ENCODE peak calls at places on chromosomes 6 and 20, in five cellular contexts. T, O, B, Q and M are unnamed samples.

GRCh38 chr6:56851541-56852248 is 103.2 kb upstream of the BEND6 start:
- DNase-seq in O (peak), B (peak), T (no peak), Q (peak), M (peak)

GRCh38 chr6:52650946-52651345 is 20.0 kb upstream of the TMEM14A start:
- DNase-seq in T (no peak), B (no peak), Q (no peak), O (no peak), M (no peak)

GRCh38 chr6:132405143-132405915 is 4.1 kb upstream of the MOXD1 start:
- DNase-seq in O (peak), B (no peak), Q (no peak), T (no peak), M (no peak)

GRCh38 chr20:61737812-61738443 is 327.8 kb downstream of the TAF4 start:
- DNase-seq in O (no peak), T (no peak), Q (no peak), B (no peak), M (no peak)

GRCh38 chr6:148829415-148830101 is 82.7 kb downstream of the UST start:
- DNase-seq in O (no peak), B (no peak), T (no peak), Q (no peak), M (no peak)

GRCh38 chr6:111487656-111488055 is 4.6 kb upstream of the REV3L start:
- DNase-seq in T (no peak), O (peak), Q (no peak), B (no peak), M (no peak)

GRCh38 chr6:39929733-39930461 is 4.4 kb downstream of the MOCS1 start:
- DNase-seq in Q (no peak), B (peak), T (no peak), O (no peak), M (no peak)

GRCh38 chr6:317452-318144 is 25.3 kb downstream of the DUSP22 start:
- DNase-seq in B (no peak), O (peak), Q (no peak), T (no peak), M (no peak)

GRCh38 chr6:19410477-19410876 is 426.7 kb upstream of the ID4 start:
- DNase-seq in O (no peak), Q (no peak), B (no peak), T (no peak), M (no peak)

GRCh38 chr6:31723245-31723979 is at the start of gene MPIG6B:
- DNase-seq in Q (peak), B (no peak), T (no peak), O (no peak), M (no peak)

GRCh38 chr6:82363368-82364086 is at the start of gene TPBG:
- DNase-seq in O (no peak), Q (peak), B (peak), T (peak), M (peak)

GRCh38 chr6:169867751-169868191 is 116.3 kb downstream of the ERMARD start:
- DNase-seq in Q (no peak), B (no peak), O (no peak), T (no peak), M (no peak)

GRCh38 chr6:158674342-158674969 is 24.6 kb downstream of the SYTL3 start:
- DNase-seq in B (no peak), Q (no peak), T (no peak), O (no peak), M (peak)

GRCh38 chr6:10837692-10837996 is 695 bp downstream of the MAK start:
- DNase-seq in B (no peak), T (no peak), Q (peak), O (no peak), M (no peak)

GRCh38 chr6:144809120-144809519 is 524.0 kb downstream of the UTRN start:
- DNase-seq in B (no peak), Q (no peak), O (no peak), T (no peak), M (no peak)

GRCh38 chr6:129709909-129710721 is at the start of gene ARHGAP18:
- DNase-seq in T (peak), B (peak), O (peak), Q (peak), M (peak)

GRCh38 chr20:59273699-59274380 is 26.6 kb upstream of the EDN3 start:
- DNase-seq in Q (peak), T (no peak), B (no peak), O (no peak), M (no peak)

GRCh38 chr6:10690651-10691445 is 3.6 kb downstream of the C6orf52 start:
- DNase-seq in O (no peak), B (no peak), Q (no peak), T (no peak), M (no peak)

GRCh38 chr6:143068001-143068400 is 7.3 kb downstream of the AIG1 start:
- DNase-seq in T (no peak), B (no peak), O (no peak), Q (no peak), M (no peak)
- TF ChIP-seq RFX5 in T (no peak), B (no peak), O (no peak), Q (no peak), M (no peak)

GRCh38 chr6:46808806-46809205 is 15.6 kb downstream of the MEP1A start:
- DNase-seq in Q (no peak), O (no peak), T (no peak), B (no peak), M (no peak)
- TF ChIP-seq TAF1 in Q (no peak), O (no peak), T (no peak), B (no peak), M (no peak)

GRCh38 chr20:33857722-33858563 is 46.8 kb downstream of the CHMP4B start:
- DNase-seq in Q (no peak), O (no peak), T (no peak), B (no peak), M (no peak)

GRCh38 chr20:33861458-33861857 is 50.3 kb downstream of the CHMP4B start:
- DNase-seq in T (no peak), Q (no peak), O (no peak), B (no peak), M (no peak)

GRCh38 chr20:33858666-33859065 is 47.5 kb downstream of the CHMP4B start:
- DNase-seq in Q (no peak), B (no peak), O (no peak), T (no peak), M (no peak)

GRCh38 chr20:33859157-33859695 is 48.1 kb downstream of the CHMP4B start:
- DNase-seq in O (no peak), Q (no peak), B (peak), T (no peak), M (no peak)

GRCh38 chr20:33859751-33860150 is 48.6 kb downstream of the CHMP4B start:
- DNase-seq in Q (no peak), T (no peak), B (no peak), O (no peak), M (no peak)
- H3K9ac ChIP-seq in Q (no peak), T (no peak), B (no peak), O (no peak), M (no peak)

DNA sequence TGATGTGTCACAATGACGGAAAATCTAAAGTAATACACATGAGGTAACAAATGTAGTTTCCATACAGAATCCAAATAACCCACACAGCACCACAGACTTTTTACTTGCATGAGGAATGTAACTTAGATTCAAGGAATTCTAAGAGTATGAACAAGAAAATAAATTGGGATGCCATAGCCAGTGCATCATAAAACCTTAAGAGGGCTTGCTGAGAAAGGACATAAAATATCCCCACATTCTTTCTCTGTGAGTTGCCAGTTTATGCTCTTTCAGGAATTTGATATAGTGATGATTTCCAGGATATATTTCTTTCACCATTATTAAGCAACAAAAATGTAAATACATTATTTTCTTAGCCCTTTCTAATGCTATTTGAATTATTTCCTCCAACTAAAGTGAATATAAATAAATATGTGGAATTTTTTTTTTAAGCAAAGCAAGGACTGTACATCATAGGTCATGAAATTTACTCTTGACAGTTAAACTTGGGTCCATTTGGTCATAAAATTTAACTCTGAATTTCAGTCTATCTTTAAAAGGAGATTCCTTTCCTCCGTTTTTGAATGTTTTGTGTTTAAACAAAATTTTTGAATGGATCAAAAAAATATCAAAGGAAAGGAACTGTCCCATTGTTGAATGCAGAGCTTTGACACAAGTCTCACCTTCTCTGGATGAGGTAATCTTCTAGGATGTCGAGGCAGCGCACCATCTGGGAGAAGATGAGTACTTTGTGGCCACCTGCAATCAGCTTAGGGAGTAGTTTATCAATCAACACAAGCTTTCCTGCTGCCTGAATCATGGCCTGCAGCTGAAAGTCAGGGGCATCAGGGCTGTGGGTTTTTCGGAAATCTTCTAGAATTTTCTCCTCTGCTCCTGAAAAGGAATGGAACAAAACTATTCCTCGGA is 116.3 kb upstream of the EMILIN3 start:
- DNase-seq in Q (no peak), T (no peak), O (no peak), B (no peak), M (no peak)
- TF ChIP-seq RFX5 in Q (no peak), T (no peak), O (no peak), B (no peak), M (no peak)

DNA sequence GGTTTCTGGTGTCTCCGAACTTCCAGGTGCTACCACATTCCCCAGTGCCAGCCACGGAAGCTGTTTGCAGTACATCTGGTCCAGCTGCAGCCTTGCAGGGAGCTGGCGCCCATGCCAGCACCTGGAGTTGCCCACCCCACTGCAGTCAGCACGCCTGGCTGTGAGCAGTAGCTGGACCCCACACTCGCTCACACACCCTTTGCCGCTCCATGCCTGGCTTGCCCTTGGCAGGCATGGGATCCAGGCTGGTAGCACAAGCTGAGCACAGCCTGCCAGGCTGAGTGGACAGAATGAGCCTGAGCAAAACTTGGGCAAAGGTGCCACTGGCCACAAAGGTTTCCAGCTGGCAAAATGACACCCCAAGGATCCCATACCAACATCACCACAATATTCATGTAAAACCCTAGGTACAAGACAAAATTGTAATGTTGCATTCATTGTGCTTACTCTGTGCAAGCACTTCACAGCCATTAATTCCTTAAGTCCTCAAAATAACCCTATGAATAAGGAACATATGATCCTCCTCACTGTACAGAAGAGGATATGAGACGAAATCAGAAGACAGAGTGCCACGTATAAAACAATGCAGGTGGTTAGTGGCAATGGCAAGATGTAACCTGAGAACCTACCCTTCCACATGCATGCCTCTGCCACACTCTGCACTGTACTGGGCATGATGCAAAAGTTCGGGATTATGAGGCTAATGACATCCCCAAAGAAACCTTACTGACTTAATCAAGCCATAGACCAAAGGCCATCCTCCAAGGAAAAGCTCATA is 18.3 kb downstream of the KIF16B start:
- DNase-seq in T (no peak), O (no peak), B (no peak), Q (no peak), M (no peak)
- TF ChIP-seq TAF1 in T (no peak), O (no peak), B (no peak), Q (no peak), M (no peak)

GRCh38 chr6:152981219-152981618 is 1.6 kb downstream of the FBXO5 start:
- DNase-seq in T (no peak), B (no peak), Q (no peak), O (no peak), M (no peak)
- H3K9ac ChIP-seq in T (no peak), B (peak), Q (no peak), O (peak), M (peak)

GRCh38 chr6:116017546-116018276 is 43.0 kb downstream of the FRK start:
- DNase-seq in B (no peak), T (no peak), O (no peak), Q (no peak), M (no peak)

GRCh38 chr6:116015983-116016382 is 44.7 kb downstream of the FRK start:
- DNase-seq in O (no peak), Q (no peak), B (peak), T (no peak), M (no peak)

GRCh38 chr6:116018976-116019375 is 41.7 kb downstream of the FRK start:
- DNase-seq in O (no peak), B (no peak), Q (no peak), T (no peak), M (no peak)

GRCh38 chr6:116015560-116015959 is 45.1 kb downstream of the FRK start:
- DNase-seq in Q (no peak), T (no peak), B (no peak), O (no peak), M (no peak)

DNA sequence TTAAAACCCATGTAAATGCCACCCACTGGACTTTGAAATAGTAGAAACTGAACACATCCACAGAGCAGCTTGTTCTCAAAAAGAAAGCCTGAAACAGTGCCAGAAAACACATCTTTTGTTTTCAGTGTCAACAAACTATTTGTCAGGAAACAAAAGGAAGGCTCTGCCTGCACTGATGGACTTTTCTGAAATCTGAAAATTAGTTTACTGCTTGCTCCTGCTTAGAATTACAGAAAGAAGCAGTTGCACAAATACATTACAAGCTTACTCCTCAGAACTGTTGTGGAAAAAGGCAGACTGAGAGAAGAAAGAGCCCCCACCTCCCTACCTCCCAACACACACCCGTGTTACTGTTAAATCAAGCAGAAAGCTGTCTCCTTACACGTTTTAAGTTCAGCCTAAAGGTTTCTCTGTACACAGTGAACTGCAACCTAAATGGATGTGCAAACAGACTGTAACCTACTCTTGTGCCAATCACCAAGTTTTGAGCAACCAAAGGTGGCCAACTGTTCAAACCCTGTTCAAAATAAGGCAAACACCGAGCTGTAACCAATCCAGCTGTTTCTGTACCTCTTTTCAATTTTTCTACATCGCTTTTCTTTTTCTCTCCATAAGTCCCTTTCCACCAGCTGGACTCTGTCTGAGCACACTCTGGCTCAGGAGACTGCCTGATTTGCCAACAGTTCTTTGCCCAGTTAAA is 43.7 kb downstream of the FRK start:
- DNase-seq in O (no peak), T (no peak), Q (no peak), B (peak), M (no peak)
- TF ChIP-seq RFX5 in O (no peak), T (no peak), Q (no peak), B (no peak), M (no peak)

DNA sequence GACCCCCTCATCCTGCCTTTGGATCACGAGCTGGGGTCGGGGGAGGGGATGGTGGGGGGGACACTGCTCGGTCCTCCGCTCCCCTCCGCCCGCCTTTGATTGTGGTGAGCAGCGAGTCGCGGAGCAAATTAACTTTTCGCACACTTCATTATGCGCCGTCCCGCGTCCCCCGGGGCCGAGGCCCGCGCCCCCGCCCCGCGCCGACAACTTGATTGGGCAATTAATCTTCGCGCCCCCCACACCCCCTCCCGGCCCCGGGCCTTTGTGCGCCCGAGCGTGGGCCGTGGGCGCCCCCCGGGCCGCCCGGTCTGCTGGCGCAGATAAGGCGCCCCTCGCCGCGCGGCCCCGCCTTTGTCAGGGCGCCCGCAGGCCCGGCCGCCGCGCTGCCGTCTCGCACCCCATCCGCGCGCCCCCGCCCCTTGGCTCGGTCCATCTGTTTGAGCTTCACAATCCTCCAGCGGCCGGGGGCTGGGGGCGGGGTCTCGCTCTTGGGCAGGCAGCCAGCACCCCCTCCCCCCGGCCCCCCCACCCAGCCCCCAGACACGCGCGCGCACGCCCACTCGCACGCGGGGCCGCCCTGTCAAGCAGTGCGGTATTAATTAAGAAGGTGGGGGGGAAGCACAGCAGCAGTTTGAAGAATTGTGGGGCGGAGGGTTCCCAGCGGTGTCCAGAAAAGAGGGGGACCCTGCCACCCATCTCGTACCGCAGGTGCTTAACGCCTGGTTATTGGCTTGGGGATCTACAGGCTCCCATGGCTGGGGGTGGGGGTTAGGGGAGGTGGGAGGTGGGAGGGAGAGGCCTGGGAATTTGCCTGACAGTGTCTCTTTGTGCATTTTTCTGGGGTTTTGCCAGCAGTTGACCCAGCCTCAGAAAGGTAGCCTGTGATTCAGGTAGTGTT is 34.5 kb upstream of the SCRT2 start:
- DNase-seq in Q (no peak), T (no peak), B (no peak), O (no peak), M (peak)
- TF ChIP-seq TAF1 in Q (no peak), T (no peak), B (no peak), O (no peak), M (no peak)

GRCh38 chr20:24151621-24152020 is 163.0 kb upstream of the GGTLC1 start:
- DNase-seq in T (no peak), B (no peak), O (no peak), Q (no peak), M (no peak)
- H3K9ac ChIP-seq in T (no peak), B (no peak), O (no peak), Q (no peak), M (no peak)